ENCODE peak calls at places on chromosomes 4 and X, in five cellular contexts. V, Q, P, Z and D are unnamed samples.

GRCh38 chrX:10086683-10087082 is 70.1 kb upstream of the CLCN4 start:
- DNase-seq in V (no peak), Q (no peak), P (no peak), Z (no peak), D (no peak)

GRCh38 chr4:48193096-48193836 is 59.2 kb upstream of the TXK start:
- DNase-seq in V (no peak), Q (no peak), P (no peak), Z (no peak), D (no peak)

GRCh38 chrX:123920065-123920785 is 41.3 kb upstream of the STAG2 start:
- DNase-seq in V (no peak), Q (peak), P (peak), Z (no peak), D (peak)

GRCh38 chr4:7253806-7254205 is 61.5 kb downstream of the SORCS2 start:
- DNase-seq in V (no peak), Q (no peak), P (no peak), Z (no peak), D (no peak)

GRCh38 chr4:93830090-93830818 is 1.7 kb downstream of the ATOH1 start:
- DNase-seq in V (no peak), Q (no peak), P (no peak), Z (no peak), D (no peak)

GRCh38 chr4:183449193-183449888 is 4.9 kb downstream of the CDKN2AIP start:
- DNase-seq in V (no peak), Q (peak), P (no peak), Z (no peak), D (peak)

GRCh38 chr4:186727977-186728519 is 4.4 kb upstream of the FAT1 start:
- DNase-seq in V (no peak), Q (peak), P (no peak), Z (peak), D (no peak)

GRCh38 chrX:18465051-18465450 is 39.6 kb downstream of the CDKL5 start:
- DNase-seq in V (no peak), Q (no peak), P (no peak), Z (no peak), D (no peak)

GRCh38 chr4:9942921-9943600 is 78.2 kb downstream of the SLC2A9 start:
- DNase-seq in V (no peak), Q (no peak), P (no peak), Z (no peak), D (no peak)

GRCh38 chr4:176290520-176290919 is 21.5 kb upstream of the ASB5 start:
- DNase-seq in V (no peak), Q (no peak), P (no peak), Z (no peak), D (no peak)

GRCh38 chrX:115011428-115011827 is 6.0 kb downstream of the IL13RA2 start:
- DNase-seq in V (no peak), Q (peak), P (no peak), Z (no peak), D (no peak)